ENCODE peak calls at places on chromosome 19, in ten cellular contexts. N is esophagus squamous epithelium, A is ovary, S is transverse colon, J is uterus, W is spleen, F is sigmoid colon, B is breast epithelium, D is A549, X is adrenal gland. L is an unnamed sample.

GRCh38 chr19:2711175-2711936 is 8.9 kb upstream of the GNG7 start:
- DNase-seq in N (no peak), A (no peak), S (no peak), J (no peak), W (peak), F (peak), B (no peak), D (no peak), X (no peak), L (no peak)

GRCh38 chr19:35142531-35143230 is 374 bp upstream of the FXYD7 start:
- DNase-seq in N (no peak), A (peak), S (peak), J (no peak), W (peak), F (no peak), B (no peak), D (peak), X (peak), L (peak)

GRCh38 chr19:34432797-34433196 is 4.6 kb downstream of the UBA2 start:
- DNase-seq in N (no peak), A (no peak), S (no peak), J (peak), W (no peak), F (no peak), B (no peak), D (no peak), X (no peak), L (no peak)

GRCh38 chr19:16591803-16592556 is 19.8 kb upstream of the SLC35E1 start:
- DNase-seq in N (no peak), A (no peak), S (no peak), J (no peak), W (no peak), F (no peak), B (no peak), D (no peak), X (peak), L (no peak)

GRCh38 chr19:29482855-29483640 is 42.7 kb upstream of the VSTM2B start:
- DNase-seq in N (no peak), A (no peak), S (no peak), J (no peak), W (no peak), F (peak), B (no peak), D (no peak), X (no peak), L (no peak)

GRCh38 chr19:49387936-49388372 is at the start of gene KASH5:
- DNase-seq in N (peak), A (peak), S (peak), J (peak), W (peak), F (peak), B (peak), D (peak), X (peak), L (peak)

GRCh38 chr19:36207605-36208252 is 6.7 kb downstream of the ZNF565 start:
- DNase-seq in N (no peak), A (no peak), S (no peak), J (no peak), W (no peak), F (no peak), B (no peak), D (no peak), X (no peak), L (no peak)

GRCh38 chr19:2923510-2923909 is 21.3 kb downstream of the ZNF77 start:
- DNase-seq in N (no peak), A (no peak), S (no peak), J (no peak), W (no peak), F (no peak), B (no peak), D (no peak), X (no peak), L (no peak)

GRCh38 chr19:18401580-18402112 is 4.2 kb upstream of the LRRC25 start:
- DNase-seq in N (no peak), A (no peak), S (peak), J (no peak), W (peak), F (peak), B (no peak), D (no peak), X (no peak), L (peak)

GRCh38 chr19:29655648-29656335 is 9.5 kb upstream of the PLEKHF1 start:
- DNase-seq in N (no peak), A (no peak), S (no peak), J (no peak), W (no peak), F (peak), B (peak), D (no peak), X (no peak), L (no peak)

GRCh38 chr19:29677001-29677781 is 11.9 kb downstream of the PLEKHF1 start:
- DNase-seq in N (no peak), A (no peak), S (no peak), J (no peak), W (peak), F (peak), B (no peak), D (no peak), X (no peak), L (no peak)

GRCh38 chr19:49017666-49018351 is 918 bp upstream of the LHB start:
- DNase-seq in N (no peak), A (no peak), S (peak), J (peak), W (peak), F (no peak), B (no peak), D (peak), X (no peak), L (peak)

GRCh38 chr19:49555600-49556411 is 24.6 kb downstream of the NOSIP start:
- DNase-seq in N (no peak), A (peak), S (peak), J (peak), W (peak), F (peak), B (no peak), D (peak), X (peak), L (peak)

GRCh38 chr19:56170261-56170660 is 5.5 kb upstream of the GALP start:
- DNase-seq in N (no peak), A (no peak), S (no peak), J (no peak), W (no peak), F (no peak), B (no peak), D (no peak), X (peak), L (no peak)

GRCh38 chr19:38737297-38737865 is 6.9 kb downstream of the CAPN12 start:
- DNase-seq in N (no peak), A (no peak), S (no peak), J (no peak), W (no peak), F (no peak), B (no peak), D (no peak), X (no peak), L (no peak)

GRCh38 chr19:18053571-18054219 is 33.0 kb downstream of the IL12RB1 start:
- DNase-seq in N (no peak), A (no peak), S (no peak), J (no peak), W (no peak), F (no peak), B (no peak), D (no peak), X (no peak), L (no peak)

GRCh38 chr19:34241513-34242337 is 12.6 kb upstream of the GARRE1 start:
- DNase-seq in N (no peak), A (no peak), S (peak), J (no peak), W (no peak), F (no peak), B (peak), D (peak), X (no peak), L (peak)

GRCh38 chr19:38252935-38253691 is 3.1 kb downstream of the PPP1R14A start:
- DNase-seq in N (no peak), A (peak), S (no peak), J (peak), W (peak), F (peak), B (no peak), D (no peak), X (peak), L (no peak)

GRCh38 chr19:39264306-39265290 is 3.6 kb upstream of the IFNL2 start:
- DNase-seq in N (no peak), A (no peak), S (no peak), J (no peak), W (peak), F (no peak), B (no peak), D (no peak), X (no peak), L (no peak)

GRCh38 chr19:54287456-54287855 is 6.5 kb upstream of the LILRB2 start:
- DNase-seq in N (no peak), A (no peak), S (no peak), J (no peak), W (no peak), F (no peak), B (no peak), D (no peak), X (no peak), L (no peak)

GRCh38 chr19:18865106-18865972 is 30.6 kb downstream of the CERS1 start:
- DNase-seq in N (no peak), A (peak), S (no peak), J (no peak), W (peak), F (no peak), B (no peak), D (no peak), X (no peak), L (no peak)

GRCh38 chr19:30672926-30673325 is 300.7 kb downstream of the ZNF536 start:
- DNase-seq in N (no peak), A (no peak), S (no peak), J (no peak), W (peak), F (no peak), B (no peak), D (no peak), X (no peak), L (no peak)

GRCh38 chr19:10155834-10156233 is 36.1 kb upstream of the EIF3G start:
- DNase-seq in N (no peak), A (no peak), S (no peak), J (no peak), W (no peak), F (no peak), B (no peak), D (no peak), X (no peak), L (no peak)

GRCh38 chr19:14719162-14719561 is 29.3 kb downstream of the ZNF333 start:
- DNase-seq in N (no peak), A (no peak), S (no peak), J (no peak), W (no peak), F (no peak), B (no peak), D (no peak), X (no peak), L (no peak)

GRCh38 chr19:41416194-41416674 is 10.9 kb downstream of the B3GNT8 start:
- DNase-seq in N (no peak), A (no peak), S (peak), J (no peak), W (no peak), F (no peak), B (no peak), D (no peak), X (no peak), L (no peak)

GRCh38 chr19:39410620-39411005 is 1.9 kb upstream of the PLEKHG2 start:
- DNase-seq in N (no peak), A (no peak), S (peak), J (no peak), W (no peak), F (peak), B (no peak), D (no peak), X (no peak), L (no peak)

GRCh38 chr19:572891-573825 is 762 bp downstream of the BSG start:
- DNase-seq in N (no peak), A (peak), S (peak), J (peak), W (peak), F (peak), B (no peak), D (no peak), X (peak), L (peak)

GRCh38 chr19:35718345-35719041 is 690 bp downstream of the KMT2B start:
- DNase-seq in N (no peak), A (peak), S (peak), J (peak), W (peak), F (no peak), B (no peak), D (peak), X (no peak), L (peak)

GRCh38 chr19:11361037-11361770 is 6.0 kb downstream of the PLPPR2 start:
- DNase-seq in N (no peak), A (no peak), S (peak), J (no peak), W (no peak), F (no peak), B (no peak), D (no peak), X (no peak), L (peak)

GRCh38 chr19:4456843-4457653 is 546 bp downstream of the UBXN6 start:
- DNase-seq in N (no peak), A (no peak), S (peak), J (peak), W (peak), F (no peak), B (no peak), D (peak), X (peak), L (peak)

GRCh38 chr19:56124578-56124977 is 3.5 kb upstream of the ZNF787 start:
- DNase-seq in N (no peak), A (no peak), S (no peak), J (no peak), W (no peak), F (no peak), B (no peak), D (no peak), X (no peak), L (no peak)

GRCh38 chr19:5003781-5004180 is 34.9 kb downstream of the KDM4B start:
- DNase-seq in N (no peak), A (no peak), S (no peak), J (no peak), W (no peak), F (no peak), B (no peak), D (no peak), X (no peak), L (no peak)

GRCh38 chr19:34508540-34508939 is 27.0 kb downstream of the WTIP start:
- DNase-seq in N (no peak), A (no peak), S (no peak), J (no peak), W (no peak), F (no peak), B (no peak), D (no peak), X (no peak), L (no peak)

GRCh38 chr19:15331419-15332310 is 674 bp downstream of the BRD4 start:
- DNase-seq in N (no peak), A (peak), S (peak), J (peak), W (peak), F (peak), B (no peak), D (peak), X (peak), L (peak)

GRCh38 chr19:41357746-41358145 is 4.0 kb upstream of the TGFB1 start:
- DNase-seq in N (no peak), A (no peak), S (no peak), J (no peak), W (no peak), F (no peak), B (no peak), D (no peak), X (no peak), L (no peak)

GRCh38 chr19:3167533-3168272 is 10.9 kb upstream of the S1PR4 start:
- DNase-seq in N (no peak), A (no peak), S (no peak), J (no peak), W (no peak), F (no peak), B (no peak), D (no peak), X (no peak), L (no peak)

DNA sequence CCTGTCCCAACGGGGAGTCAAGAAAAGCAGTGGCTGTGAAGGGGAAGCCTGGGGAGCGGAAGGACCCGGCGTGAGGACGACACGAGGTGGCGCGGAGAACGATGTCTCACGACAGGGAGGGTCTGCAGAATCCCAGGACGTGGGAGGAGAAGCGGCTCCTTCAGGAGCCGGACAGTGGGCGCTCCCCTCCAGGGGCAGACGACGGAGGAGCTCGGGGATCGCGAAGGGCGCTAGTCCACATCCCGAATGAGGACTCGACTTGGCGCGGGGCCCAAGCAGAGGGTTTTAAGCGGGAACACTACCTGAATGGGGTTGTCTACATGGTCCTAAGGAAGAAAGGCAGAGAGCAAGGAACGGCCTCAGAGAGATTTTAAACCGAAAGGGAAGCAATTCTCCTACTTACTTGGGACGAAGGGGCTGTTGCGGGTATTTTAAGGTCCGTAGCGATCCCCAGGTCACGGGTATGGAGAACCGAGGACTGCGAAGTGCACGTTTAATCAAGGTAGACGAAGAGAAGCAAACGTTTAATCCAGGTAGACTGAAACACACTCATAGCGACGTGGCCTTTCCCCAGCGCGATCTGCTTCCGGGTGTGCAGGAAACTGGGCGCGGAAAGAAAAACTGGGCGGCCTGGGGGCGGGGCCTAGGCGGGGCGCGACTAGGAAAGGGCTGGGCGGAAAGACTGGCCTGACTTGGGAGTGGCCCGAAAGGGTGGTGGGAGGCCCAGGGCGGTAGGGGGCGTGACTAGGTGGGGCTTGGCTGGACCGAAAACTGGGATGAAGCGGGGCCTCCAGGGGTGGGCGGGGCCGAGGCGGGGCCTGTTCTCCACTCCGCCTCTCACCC is at the start of gene ZNF841:
- DNase-seq in N (peak), A (peak), S (peak), J (peak), W (peak), F (peak), B (peak), D (peak), X (peak), L (peak)
- TF ChIP-seq POLR2A in N (no peak), A (peak), S (peak), J (peak), W (no peak), F (peak), B (peak), D (peak), X (peak), L (peak)

GRCh38 chr19:13163609-13164364 is 13.6 kb downstream of the IER2 start:
- DNase-seq in N (no peak), A (peak), S (peak), J (peak), W (peak), F (peak), B (peak), D (no peak), X (peak), L (peak)
- TF ChIP-seq POLR2A in N (peak), A (no peak), S (no peak), J (no peak), W (no peak), F (no peak), B (no peak), D (peak), X (peak), L (no peak)

GRCh38 chr19:8526345-8527062 is 12.5 kb upstream of the ZNF414 start:
- DNase-seq in N (no peak), A (peak), S (peak), J (peak), W (peak), F (peak), B (peak), D (peak), X (peak), L (no peak)
- TF ChIP-seq POLR2A in N (peak), A (peak), S (peak), J (peak), W (no peak), F (peak), B (peak), D (peak), X (peak), L (no peak)

DNA sequence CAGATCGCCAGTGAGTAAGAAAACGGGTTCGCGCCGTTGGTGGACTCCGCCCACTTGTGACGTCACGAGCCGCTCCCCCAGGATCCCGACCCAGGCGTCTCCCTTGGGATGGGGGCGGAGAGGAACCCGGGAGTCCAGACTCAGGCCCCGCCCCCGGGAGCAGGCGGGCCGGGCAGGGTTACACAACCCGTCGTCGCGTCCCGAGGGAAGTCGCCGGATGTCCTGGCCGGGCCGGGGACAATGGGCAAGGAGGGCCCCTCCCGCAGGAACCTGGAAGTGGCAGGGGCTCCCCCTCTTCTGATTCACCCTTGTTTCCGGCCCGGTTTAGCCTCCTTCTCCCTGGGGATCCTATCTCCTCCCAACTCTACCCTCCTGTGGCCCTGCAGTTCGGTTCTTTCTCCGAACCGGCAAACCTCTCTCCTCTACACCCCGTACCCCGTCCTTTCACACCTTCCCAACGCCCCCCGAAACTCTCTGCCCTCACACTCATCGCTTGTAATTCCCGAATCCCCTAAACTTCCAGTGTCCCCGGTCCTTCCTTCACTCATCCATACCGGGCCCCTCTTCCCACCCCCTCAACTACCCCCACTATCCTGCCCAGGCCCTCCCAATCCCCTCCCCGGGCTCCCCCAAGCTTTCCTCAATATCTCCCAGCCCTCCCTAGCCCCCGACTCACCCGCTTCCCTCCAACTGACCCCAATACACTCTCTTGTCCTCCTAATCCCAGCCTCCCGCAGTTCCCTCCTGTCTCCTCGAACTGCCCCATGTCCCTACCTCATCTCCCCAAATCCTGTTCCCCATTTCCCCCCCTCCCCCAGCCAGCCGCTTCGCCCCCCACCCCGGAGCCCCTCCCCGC is 20.0 kb upstream of the ERCC1 start:
- DNase-seq in N (no peak), A (peak), S (peak), J (peak), W (peak), F (peak), B (peak), D (peak), X (peak), L (peak)
- TF ChIP-seq POLR2A in N (peak), A (peak), S (peak), J (peak), W (no peak), F (peak), B (peak), D (peak), X (peak), L (peak)

GRCh38 chr19:28023064-28023463 is 1189.9 kb downstream of the UQCRFS1 start:
- DNase-seq in N (no peak), A (no peak), S (no peak), J (no peak), W (no peak), F (no peak), B (no peak), D (no peak), X (no peak), L (no peak)
- TF ChIP-seq POLR2A in N (no peak), A (no peak), S (no peak), J (no peak), W (no peak), F (no peak), B (no peak), D (no peak), X (no peak), L (no peak)

GRCh38 chr19:1590641-1591397 is 1.8 kb downstream of the MBD3 start:
- DNase-seq in N (no peak), A (no peak), S (peak), J (no peak), W (no peak), F (no peak), B (no peak), D (no peak), X (no peak), L (peak)
- TF ChIP-seq POLR2A in N (no peak), A (no peak), S (no peak), J (no peak), W (no peak), F (no peak), B (no peak), D (no peak), X (no peak), L (peak)